ENCODE peak calls at places on chromosomes 1 and 21, in five cellular contexts. F, K, L, S and N are unnamed samples.

GRCh38 chr1:219296430-219296850 is 122.8 kb downstream of the LYPLAL1 start:
- DNase-seq in F (no peak), K (no peak), L (peak), S (no peak), N (no peak)

GRCh38 chr21:26124421-26124833 is 46.1 kb downstream of the APP start:
- DNase-seq in F (peak), K (no peak), L (no peak), S (no peak), N (peak)

GRCh38 chr1:112954059-112954458 is 1.9 kb downstream of the SLC16A1 start:
- DNase-seq in F (no peak), K (no peak), L (no peak), S (no peak), N (no peak)

GRCh38 chr1:65420590-65421340 is at the start of the genes LEPR and LEPROT:
- DNase-seq in F (no peak), K (no peak), L (peak), S (no peak), N (no peak)

GRCh38 chr1:30037251-30038118 is 685.9 kb downstream of the MATN1 start:
- DNase-seq in F (no peak), K (no peak), L (no peak), S (no peak), N (no peak)

GRCh38 chr1:16017076-16017460 is 775 bp downstream of the HSPB7 start:
- DNase-seq in F (no peak), K (no peak), L (no peak), S (no peak), N (no peak)

GRCh38 chr1:9145021-9145668 is 16.2 kb upstream of the GPR157 start:
- DNase-seq in F (peak), K (no peak), L (peak), S (no peak), N (peak)

GRCh38 chr1:61254629-61255323 is 172.4 kb downstream of the NFIA start:
- DNase-seq in F (peak), K (no peak), L (peak), S (no peak), N (peak)

GRCh38 chr1:226938903-226939438 is 1.1 kb upstream of the COQ8A start:
- DNase-seq in F (peak), K (peak), L (peak), S (no peak), N (peak)

GRCh38 chr1:55444660-55445059 is 229.5 kb upstream of the USP24 start:
- DNase-seq in F (no peak), K (no peak), L (no peak), S (no peak), N (no peak)

GRCh38 chr1:24735619-24736375 is 9.4 kb upstream of the CLIC4 start:
- DNase-seq in F (no peak), K (no peak), L (no peak), S (peak), N (no peak)

GRCh38 chr1:234322979-234323378 is 50.3 kb upstream of the COA6 start:
- DNase-seq in F (peak), K (peak), L (peak), S (no peak), N (no peak)

GRCh38 chr1:239711768-239712167 is 325.4 kb downstream of the CHRM3 start:
- DNase-seq in F (no peak), K (no peak), L (no peak), S (no peak), N (no peak)

GRCh38 chr1:227887697-227888403 is 59.9 kb downstream of the WNT9A start:
- DNase-seq in F (no peak), K (peak), L (no peak), S (peak), N (no peak)

GRCh38 chr1:246790364-246790763 is 66.2 kb downstream of the SCCPDH start:
- DNase-seq in F (no peak), K (no peak), L (no peak), S (no peak), N (no peak)

GRCh38 chr21:37338671-37339526 is 27.7 kb upstream of the DYRK1A start:
- DNase-seq in F (peak), K (no peak), L (peak), S (no peak), N (peak)

GRCh38 chr1:61452354-61452990 is 272.5 kb downstream of the TM2D1 start:
- DNase-seq in F (peak), K (no peak), L (no peak), S (no peak), N (no peak)

GRCh38 chr1:29698033-29698432 is 461.7 kb downstream of the PTPRU start:
- DNase-seq in F (peak), K (no peak), L (peak), S (peak), N (peak)

GRCh38 chr1:98164508-98164907 is 243.7 kb upstream of the DPYD start:
- DNase-seq in F (no peak), K (no peak), L (no peak), S (no peak), N (no peak)
- H3K4me3 ChIP-seq in F (no peak), K (no peak), L (no peak), S (no peak), N (no peak)

DNA sequence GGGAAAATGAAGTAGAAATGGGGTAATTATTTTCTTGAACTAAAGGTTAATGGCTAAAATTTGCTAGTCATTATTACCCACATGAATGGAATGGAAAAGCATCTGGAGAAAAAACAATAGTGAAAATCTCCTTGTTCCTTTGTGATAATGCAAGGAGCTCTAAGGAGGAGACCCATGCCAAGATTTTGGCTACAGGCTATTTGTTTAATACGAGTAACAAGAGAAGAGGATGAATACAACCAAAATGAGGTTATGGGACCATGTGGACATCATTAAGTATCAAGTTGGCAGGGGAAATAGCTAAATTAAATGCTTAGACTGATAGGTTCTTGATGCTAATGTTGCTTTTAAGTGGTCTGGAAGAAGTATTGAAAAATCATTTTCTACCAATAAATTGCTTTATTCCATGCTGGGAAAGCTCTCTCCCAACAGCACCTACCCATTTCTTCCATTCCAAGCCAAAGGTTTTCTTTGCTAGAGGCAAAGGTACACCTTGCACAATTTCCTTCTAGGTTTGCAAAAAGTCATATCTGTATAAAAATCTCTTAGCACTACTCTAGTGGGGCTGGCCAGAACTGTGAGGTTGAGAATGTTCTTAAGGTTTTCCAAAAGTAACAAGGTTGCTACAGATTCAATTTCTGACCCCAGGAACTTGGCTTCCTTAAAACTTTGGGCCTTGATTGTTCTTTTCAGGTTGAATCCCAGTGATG is 100.2 kb downstream of the SMYD2 start:
- DNase-seq in F (no peak), K (no peak), L (peak), S (no peak), N (no peak)
- H3K4me3 ChIP-seq in F (no peak), K (no peak), L (no peak), S (no peak), N (no peak)

GRCh38 chr1:154502066-154502741 is at the start of the genes SHE and TDRD10:
- DNase-seq in F (no peak), K (no peak), L (no peak), S (peak), N (no peak)

GRCh38 chr1:154503898-154504297 is 1.7 kb upstream of the SHE start:
- DNase-seq in F (no peak), K (no peak), L (no peak), S (no peak), N (no peak)

GRCh38 chr1:154501423-154502065 is 475 bp upstream of the TDRD10 start:
- DNase-seq in F (no peak), K (no peak), L (no peak), S (peak), N (no peak)

GRCh38 chr1:154500533-154500932 is 1.5 kb upstream of the TDRD10 start:
- DNase-seq in F (no peak), K (no peak), L (no peak), S (no peak), N (no peak)

DNA sequence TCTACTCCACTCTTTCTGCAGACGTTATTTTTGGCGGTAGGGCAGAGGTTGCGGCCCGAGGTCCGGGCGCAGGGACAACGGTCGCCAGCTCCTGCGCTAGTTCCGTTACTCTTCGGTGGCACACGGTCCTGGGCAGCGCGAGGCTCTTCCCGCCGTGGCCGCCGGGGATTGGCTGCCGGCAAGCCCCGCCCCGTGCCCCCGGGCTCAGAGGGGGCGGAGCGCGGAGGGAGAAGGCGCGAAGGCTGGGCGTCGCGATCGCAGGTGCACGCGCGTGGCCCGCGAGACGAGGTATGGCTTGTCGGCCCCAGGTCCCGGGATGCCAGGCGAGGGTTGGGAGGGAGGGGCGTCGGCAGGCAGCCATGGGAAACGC is 515 bp upstream of the SHE start:
- DNase-seq in F (no peak), K (no peak), L (no peak), S (no peak), N (no peak)
- H3K4me3 ChIP-seq in F (no peak), K (no peak), L (no peak), S (peak), N (no peak)

GRCh38 chr1:183234660-183235476 is 48.8 kb downstream of the LAMC2 start:
- DNase-seq in F (peak), K (no peak), L (peak), S (no peak), N (peak)
- H3K4me3 ChIP-seq in F (no peak), K (no peak), L (peak), S (no peak), N (peak)

GRCh38 chr1:92030701-92031107 is 919 bp downstream of the EPHX4 start:
- DNase-seq in F (peak), K (peak), L (peak), S (no peak), N (peak)
- H3K4me3 ChIP-seq in F (no peak), K (no peak), L (peak), S (no peak), N (no peak)

GRCh38 chr1:2213576-2214505 is 14.3 kb upstream of the SKI start:
- DNase-seq in F (no peak), K (no peak), L (no peak), S (no peak), N (no peak)
- H3K4me3 ChIP-seq in F (no peak), K (no peak), L (peak), S (no peak), N (no peak)

GRCh38 chr1:109393602-109394233 is 4.0 kb downstream of the SORT1 start:
- DNase-seq in F (no peak), K (no peak), L (no peak), S (no peak), N (no peak)

GRCh38 chr1:109391626-109392025 is 6.1 kb downstream of the SORT1 start:
- DNase-seq in F (no peak), K (no peak), L (no peak), S (no peak), N (no peak)

GRCh38 chr1:109392037-109392787 is 5.5 kb downstream of the SORT1 start:
- DNase-seq in F (peak), K (no peak), L (no peak), S (no peak), N (peak)

GRCh38 chr1:109394591-109395281 is 3.0 kb downstream of the SORT1 start:
- DNase-seq in F (no peak), K (no peak), L (no peak), S (no peak), N (no peak)

DNA sequence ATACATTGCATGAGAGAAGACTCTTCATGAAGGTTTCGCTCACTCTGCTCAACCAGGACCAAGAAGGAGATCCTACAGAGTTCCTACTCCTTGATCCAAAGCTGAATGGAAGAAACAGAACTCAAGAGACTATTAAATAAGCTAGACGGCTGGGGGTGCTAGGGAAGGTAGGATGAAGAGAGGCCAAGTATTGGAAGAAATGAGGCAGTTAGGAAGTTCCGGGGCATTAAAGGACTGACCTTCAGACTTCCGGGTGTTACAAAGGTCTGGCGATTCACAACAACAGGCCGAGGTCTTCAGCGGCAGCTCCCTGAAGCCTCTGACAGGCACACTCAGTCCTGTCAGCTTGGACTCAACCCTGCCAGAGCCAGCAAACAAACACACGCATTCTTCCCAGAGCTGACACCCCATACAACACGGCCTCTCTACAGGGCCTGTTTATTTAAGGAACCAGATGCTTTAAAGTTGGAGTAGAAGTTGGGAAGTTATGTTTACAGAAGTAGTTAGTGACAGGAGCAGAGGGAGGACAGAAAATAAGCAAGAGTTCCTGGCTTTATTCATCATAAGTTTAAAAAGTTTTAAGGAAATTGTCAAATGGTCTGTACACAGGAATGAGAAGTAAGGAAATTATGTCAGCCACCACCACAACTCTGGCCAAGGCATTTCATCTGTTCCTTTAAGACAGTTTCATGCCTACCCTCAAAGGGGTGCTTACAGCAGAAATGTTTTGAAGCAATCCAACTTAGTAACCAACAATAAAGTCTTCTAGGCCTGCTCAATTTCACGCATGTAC is 4.7 kb downstream of the SORT1 start:
- DNase-seq in F (peak), K (no peak), L (peak), S (peak), N (peak)
- H3K4me3 ChIP-seq in F (no peak), K (no peak), L (peak), S (no peak), N (no peak)